ENCODE peak calls at places on chromosomes 5 and 9, in six cellular contexts. X is H9; K is glutamatergic neuron; A is activated CD4-positive, CD25-positive, alpha-beta regulatory T cell; S is cardiac muscle cell; B is hepatic stellate cell. F is an unnamed sample.

GRCh38 chr9:95429096-95429495 is 87.7 kb downstream of the PTCH1 start:
- DNase-seq in K (no peak), A (no peak), B (no peak), X (no peak), S (no peak), F (no peak)

GRCh38 chr5:52989781-52990530 is 804 bp downstream of the ITGA2 start:
- DNase-seq in X (peak; percentile 58), B (peak; percentile 45), S (peak; percentile 46), A (no peak), K (peak; percentile 44), F (peak; percentile 6)

GRCh38 chr9:73154271-73154670 is 2.6 kb downstream of the ANXA1 start:
- DNase-seq in S (no peak), A (no peak), B (no peak), X (no peak), K (no peak), F (no peak)

GRCh38 chr9:80699551-80699998 is 989.8 kb downstream of the TLE1 start:
- DNase-seq in K (no peak), B (peak; percentile 18), A (no peak), S (peak; percentile 7), X (no peak), F (no peak)

GRCh38 chr5:132272341-132273210 is 15.1 kb downstream of the PDLIM4 start:
- DNase-seq in S (peak; percentile 66), X (peak; percentile 83), A (peak; percentile 60), K (peak; percentile 89), B (peak; percentile 62), F (peak; percentile 10)

GRCh38 chr5:1206521-1207412 is 5.4 kb downstream of the SLC6A19 start:
- DNase-seq in X (no peak), K (peak; percentile 23), B (no peak), A (no peak), S (no peak), F (no peak)

GRCh38 chr5:29079771-29080170 is 2041.4 kb upstream of the CDH9 start:
- DNase-seq in K (peak; percentile 24), S (no peak), A (no peak), B (no peak), X (peak; percentile 63), F (no peak)

GRCh38 chr9:78428640-78429039 is 131.7 kb downstream of the PSAT1 start:
- DNase-seq in B (no peak), X (no peak), S (no peak), A (no peak), K (no peak), F (no peak)

GRCh38 chr5:169812786-169813185 is 167.5 kb downstream of the INSYN2B start:
- DNase-seq in A (no peak), S (no peak), X (peak; percentile 66), K (peak; percentile 72), B (no peak), F (peak; percentile 49)

GRCh38 chr5:62886603-62887315 is 308.1 kb downstream of the LRRC70 start:
- DNase-seq in S (peak; percentile 52), X (no peak), A (no peak), K (no peak), B (no peak), F (no peak)

GRCh38 chr5:144187699-144188294 is 17.1 kb downstream of the KCTD16 start:
- DNase-seq in A (peak; percentile 28), S (no peak), X (no peak), B (peak; percentile 67), K (no peak), F (peak; percentile 51)

GRCh38 chr9:83584995-83585394 is 37.9 kb upstream of the IDNK start:
- DNase-seq in S (no peak), B (no peak), K (no peak), A (no peak), X (peak; percentile 49), F (peak; percentile 31)

GRCh38 chr5:35237580-35238376 is 7.5 kb upstream of the PRLR start:
- DNase-seq in X (no peak), S (no peak), B (no peak), A (no peak), K (no peak), F (no peak)

GRCh38 chr5:139575751-139576150 is 14.6 kb downstream of the UBE2D2 start:
- DNase-seq in K (no peak), A (no peak), B (no peak), X (no peak), S (no peak), F (no peak)

GRCh38 chr5:120231563-120231962 is 232.5 kb upstream of the PRR16 start:
- DNase-seq in B (no peak), K (no peak), S (no peak), X (no peak), A (no peak), F (no peak)